ENCODE peak calls at places on chromosomes 12 and 14, in six cellular contexts. Z is esophagus squamous epithelium; R is fibroblast of pulmonary artery; P is bronchial epithelial cell; G is astrocyte of the spinal cord; A is activated CD8-positive, alpha-beta T cell treated with anti-CD3 and anti-CD28 coated beads for 36 hours. B is an unnamed sample.
A peak's percentile ranks its signal among the peaks of the same experiment; 100 is the strongest.

GRCh38 chr12:95323204-95323603 is 105.6 kb downstream of the VEZT start:
- DNase-seq in Z (no peak), A (no peak), P (no peak), R (no peak), G (no peak), B (no peak)

GRCh38 chr12:90922068-90922743 is 32.8 kb downstream of the CCER1 start:
- DNase-seq in Z (no peak), G (peak; percentile 36), R (peak; percentile 69), A (no peak), P (peak; percentile 83), B (no peak)

GRCh38 chr14:74647061-74647833 is 35.2 kb upstream of the LTBP2 start:
- DNase-seq in G (no peak), Z (no peak), R (no peak), A (no peak), P (no peak), B (no peak)

GRCh38 chr12:64950899-64951298 is 126.5 kb downstream of the TBC1D30 start:
- DNase-seq in P (no peak), Z (no peak), R (no peak), A (no peak), G (no peak), B (no peak)

GRCh38 chr14:103897075-103897947 is 30.9 kb upstream of the TDRD9 start:
- DNase-seq in G (no peak), R (no peak), Z (no peak), A (no peak), P (no peak), B (no peak)

GRCh38 chr14:76480426-76480825 is 104.5 kb downstream of the ESRRB start:
- DNase-seq in G (no peak), Z (no peak), A (no peak), P (peak; percentile 10), R (no peak), B (no peak)

GRCh38 chr14:74913986-74914573 is 9.0 kb downstream of the RPS6KL1 start:
- DNase-seq in P (peak; percentile 55), G (peak; percentile 75), Z (no peak), R (peak; percentile 85), A (peak; percentile 37), B (peak; percentile 75)

GRCh38 chr14:86779416-86779815 is 1213.6 kb downstream of the GALC start:
- DNase-seq in A (no peak), R (no peak), Z (no peak), P (peak; percentile 37), G (no peak), B (no peak)

GRCh38 chr12:122851820-122852219 is 16.6 kb downstream of the HIP1R start:
- DNase-seq in R (peak; percentile 90), G (peak; percentile 86), A (no peak), Z (no peak), P (peak; percentile 94), B (no peak)

GRCh38 chr14:81565441-81566290 is 32.0 kb upstream of the SEL1L start:
- DNase-seq in R (peak; percentile 20), Z (no peak), P (peak; percentile 54), G (no peak), A (peak; percentile 28), B (peak; percentile 37)

GRCh38 chr14:62087191-62087590 is 325.0 kb downstream of the SNAPC1 start:
- DNase-seq in P (no peak), A (no peak), R (no peak), Z (no peak), G (no peak), B (no peak)

GRCh38 chr12:112010415-112011344 is 2.3 kb downstream of the TMEM116 start:
- DNase-seq in P (no peak), R (no peak), A (no peak), Z (no peak), G (no peak), B (no peak)

GRCh38 chr12:112015938-112016337 is 2.7 kb downstream of the ERP29 start:
- DNase-seq in Z (no peak), G (no peak), A (no peak), R (no peak), P (no peak), B (no peak)

GRCh38 chr12:112011685-112012084 is 1.3 kb downstream of the TMEM116 start:
- DNase-seq in P (no peak), Z (no peak), R (no peak), A (no peak), G (no peak), B (no peak)

GRCh38 chr12:112012775-112013600 is at the start of the genes ERP29 and TMEM116:
- DNase-seq in A (peak; percentile 100), P (peak; percentile 93), Z (peak; percentile 96), R (peak; percentile 99), G (peak; percentile 99), B (peak; percentile 99)

DNA sequence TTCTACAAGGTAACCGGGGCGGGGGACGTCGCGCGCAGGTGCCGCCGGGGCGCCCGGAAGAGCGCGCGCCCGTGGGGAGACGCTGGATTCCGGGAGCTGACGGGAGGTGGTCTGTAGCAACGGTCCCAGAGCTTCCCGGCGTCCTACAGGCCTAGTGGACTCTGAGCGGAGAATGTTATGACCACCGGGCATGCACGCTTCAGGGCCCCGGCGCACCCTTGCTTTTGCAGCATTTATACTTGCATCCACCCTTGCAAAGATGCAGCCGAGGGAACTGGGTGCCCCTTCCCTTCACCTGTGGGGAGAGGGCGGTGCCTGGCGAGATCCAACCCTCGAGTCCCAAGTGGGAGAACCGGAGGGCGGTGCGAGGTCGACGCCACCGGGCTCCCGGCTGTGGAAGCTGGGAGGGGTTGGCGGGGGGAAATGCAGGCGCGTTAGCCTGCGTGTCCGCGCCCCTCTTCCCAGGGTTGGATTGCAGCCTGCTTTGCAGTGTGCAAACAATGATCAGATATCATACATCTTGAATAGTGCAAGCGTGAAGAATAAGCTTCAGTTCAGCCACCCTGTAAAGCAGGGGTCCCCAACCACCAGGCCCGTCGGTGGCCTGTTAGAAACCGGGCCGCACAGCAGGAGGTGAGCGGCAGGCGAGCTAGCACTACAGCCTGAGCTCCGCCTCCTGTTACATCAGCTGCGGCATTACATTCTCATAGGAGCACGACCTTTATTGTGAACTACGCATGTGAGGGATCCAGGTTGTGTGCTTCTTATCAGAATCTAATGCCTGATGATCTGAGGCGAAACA is 576 bp downstream of the ERP29 start:
- DNase-seq in R (peak; percentile 82), A (peak; percentile 86), P (peak; percentile 74), G (peak; percentile 76), Z (no peak), B (peak; percentile 38)
- TF ChIP-seq CTCF in R (no peak), A (peak; percentile 39), P (no peak), G (no peak), Z (no peak), B (no peak)

DNA sequence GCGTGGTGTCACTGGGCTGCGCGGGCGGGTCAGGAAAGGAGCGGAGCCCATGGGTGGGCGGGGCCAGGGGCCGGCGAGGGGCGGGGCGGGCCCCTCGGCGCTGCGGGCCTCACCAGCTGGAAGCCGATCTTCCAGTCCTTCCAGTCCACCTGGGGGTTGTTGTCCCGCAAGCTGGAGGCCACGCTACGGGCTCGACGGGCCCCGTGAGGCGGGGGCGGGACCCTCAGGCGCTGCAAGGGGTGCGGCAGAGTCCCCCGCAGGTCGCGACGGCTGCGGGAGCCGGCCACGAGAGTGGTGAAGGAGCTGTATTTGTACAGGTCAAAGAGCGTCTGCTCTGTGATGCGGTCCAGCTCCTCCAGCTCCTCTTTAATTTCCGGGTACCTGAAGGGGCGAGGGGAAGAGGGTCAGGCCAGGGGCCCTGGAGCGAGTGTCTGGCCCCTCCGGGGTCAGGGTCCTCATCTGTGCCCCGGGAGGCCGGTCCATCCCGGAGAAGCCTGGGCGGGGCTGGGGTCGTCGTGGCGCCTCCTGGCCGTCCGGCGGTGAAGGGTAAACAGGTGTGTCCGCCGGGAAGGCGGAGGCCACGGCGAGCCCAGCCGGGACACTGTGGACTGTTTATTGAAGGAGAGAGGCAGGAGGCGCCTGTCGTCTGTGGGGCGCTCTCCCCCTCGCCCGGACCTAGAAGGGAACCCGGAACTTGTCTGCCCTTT is 11.9 kb downstream of the SCNN1A start:
- DNase-seq in G (peak; percentile 47), R (peak; percentile 64), P (peak; percentile 62), A (peak; percentile 76), Z (no peak), B (peak; percentile 86)
- TF ChIP-seq CTCF in G (no peak), R (no peak), P (peak; percentile 11), A (no peak), Z (no peak), B (peak; percentile 1)

DNA sequence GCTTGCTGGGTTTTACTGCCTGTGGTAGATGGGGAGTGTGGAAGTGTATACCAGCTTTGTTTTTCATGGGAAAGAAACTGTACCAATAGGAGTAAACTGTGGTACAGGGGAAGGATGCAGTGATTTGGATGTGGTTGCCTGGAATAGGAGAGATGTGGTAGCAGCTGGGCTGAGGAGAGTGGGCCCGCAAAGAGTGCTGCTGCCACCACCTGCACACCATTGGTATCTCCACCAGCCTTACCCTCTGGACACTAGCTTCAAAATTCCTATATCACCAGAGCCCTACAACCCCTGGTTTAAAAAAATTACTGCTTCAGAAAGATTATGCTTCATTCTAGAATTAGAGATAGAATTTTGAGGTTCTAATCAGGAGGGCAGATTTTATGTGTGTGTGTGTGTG is 53.6 kb downstream of the AKAP6 start:
- DNase-seq in R (peak; percentile 41), G (peak; percentile 50), P (peak; percentile 50), Z (no peak), A (no peak), B (no peak)
- TF ChIP-seq CTCF in R (peak; percentile 51), G (peak; percentile 77), P (peak; percentile 77), Z (no peak), A (no peak), B (no peak)

GRCh38 chr12:105427883-105428282 is 97.4 kb downstream of the C12orf75 start:
- DNase-seq in R (peak; percentile 48), P (peak; percentile 85), G (peak; percentile 34), Z (no peak), A (peak; percentile 11), B (no peak)
- TF ChIP-seq CTCF in R (peak; percentile 39), P (peak; percentile 53), G (peak; percentile 40), Z (no peak), A (no peak), B (no peak)